ENCODE peak calls at places on chromosomes 3 and 15, in four cellular contexts. X, V, S and U are unnamed samples.

GRCh38 chr3:187773963-187774789 is 28.9 kb upstream of the BCL6 start:
- DNase-seq in X (no peak), V (no peak), S (no peak), U (no peak)

GRCh38 chr3:9068044-9068443 is 104.8 kb upstream of the RAD18 start:
- DNase-seq in X (no peak), V (no peak), S (no peak), U (no peak)

GRCh38 chr15:65805019-65805738 is 13.1 kb upstream of the DENND4A start:
- DNase-seq in X (peak; percentile 47), V (no peak), S (no peak), U (no peak)

GRCh38 chr15:93985925-93986324 is 245.4 kb upstream of the MCTP2 start:
- DNase-seq in X (no peak), V (no peak), S (no peak), U (no peak)

GRCh38 chr3:122245513-122246174 is 62.2 kb downstream of the CASR start:
- DNase-seq in X (no peak), V (no peak), S (no peak), U (no peak)

GRCh38 chr3:127040216-127040615 is 57.3 kb downstream of the PLXNA1 start:
- DNase-seq in X (no peak), V (no peak), S (no peak), U (no peak)

GRCh38 chr3:64304996-64305395 is 79.7 kb upstream of the PRICKLE2 start:
- DNase-seq in X (no peak), V (no peak), S (no peak), U (no peak)

GRCh38 chr3:134212898-134213665 is 37.6 kb downstream of the RYK start:
- DNase-seq in X (peak; percentile 71), V (peak; percentile 93), S (no peak), U (peak; percentile 84)

GRCh38 chr3:82741346-82741745 is 979.9 kb upstream of the GBE1 start:
- DNase-seq in X (no peak), V (no peak), S (no peak), U (no peak)

GRCh38 chr3:126135056-126135397 is 45.4 kb downstream of the ALDH1L1 start:
- DNase-seq in X (no peak), V (peak; percentile 5), S (no peak), U (peak; percentile 4)

GRCh38 chr3:114892117-114892870 is 254.8 kb downstream of the ZBTB20 start:
- DNase-seq in X (no peak), V (no peak), S (no peak), U (no peak)

GRCh38 chr3:107690522-107691138 is 167.9 kb downstream of the BBX start:
- DNase-seq in X (peak; percentile 66), V (no peak), S (no peak), U (no peak)

GRCh38 chr15:59243622-59244021 is 37.0 kb downstream of the LDHAL6B start:
- DNase-seq in X (no peak), V (no peak), S (no peak), U (no peak)

GRCh38 chr3:155339052-155339451 is 45.6 kb upstream of the STRIT1 start:
- DNase-seq in X (no peak), V (no peak), S (no peak), U (no peak)

GRCh38 chr15:101368868-101369642 is 74.0 kb upstream of the SNRPA1 start:
- DNase-seq in X (no peak), V (no peak), S (no peak), U (no peak)

GRCh38 chr3:79461129-79461792 is 306.5 kb downstream of the ROBO1 start:
- DNase-seq in X (no peak), V (no peak), S (no peak), U (no peak)

GRCh38 chr3:44915702-44916438 is 41.5 kb downstream of the TGM4 start:
- DNase-seq in X (no peak), V (no peak), S (no peak), U (no peak)

GRCh38 chr3:16386536-16386935 is 121.5 kb downstream of the OXNAD1 start:
- DNase-seq in X (no peak), V (no peak), S (no peak), U (no peak)

GRCh38 chr15:38587214-38587613 is 22.6 kb upstream of the RASGRP1 start:
- DNase-seq in X (no peak), V (no peak), S (no peak), U (no peak)

GRCh38 chr3:133488785-133489367 is 84.6 kb upstream of the CDV3 start:
- DNase-seq in X (peak; percentile 63), V (no peak), S (no peak), U (no peak)